ENCODE peak calls at places on chromosomes 12 and 14, in four cellular contexts. One of them, this sample, is unnamed.

GRCh38 chr14:33617154-33617553 is 333.7 kb downstream of the EGLN3 start:
- DNase-seq in psoas muscle: no peak
- DNase-seq in fibroblast of villous mesenchyme: peak; percentile 74
- DNase-seq in HepG2: no peak
- DNase-seq in this sample: peak; percentile 79

GRCh38 chr12:11228268-11228879 is 41.1 kb downstream of the PRB3 start:
- DNase-seq in fibroblast of villous mesenchyme: peak; percentile 41
- DNase-seq in psoas muscle: no peak
- DNase-seq in HepG2: peak; percentile 56
- DNase-seq in this sample: peak; percentile 50

GRCh38 chr14:23569443-23570151 is 2.0 kb upstream of the AP1G2 start:
- DNase-seq in fibroblast of villous mesenchyme: no peak
- DNase-seq in psoas muscle: no peak
- DNase-seq in HepG2: peak; percentile 84
- DNase-seq in this sample: no peak

GRCh38 chr14:75113932-75114539 is 12.8 kb downstream of the NEK9 start:
- DNase-seq in HepG2: no peak
- DNase-seq in psoas muscle: no peak
- DNase-seq in fibroblast of villous mesenchyme: no peak
- DNase-seq in this sample: no peak

GRCh38 chr14:65850429-65851145 is 438.1 kb downstream of the FUT8 start:
- DNase-seq in fibroblast of villous mesenchyme: no peak
- DNase-seq in HepG2: no peak
- DNase-seq in psoas muscle: no peak
- DNase-seq in this sample: no peak

GRCh38 chr14:77926942-77927341 is 127.0 kb downstream of the ADCK1 start:
- DNase-seq in psoas muscle: no peak
- DNase-seq in fibroblast of villous mesenchyme: no peak
- DNase-seq in HepG2: no peak
- DNase-seq in this sample: no peak

GRCh38 chr12:109428038-109428629 is 49.0 kb downstream of the KCTD10 start:
- DNase-seq in psoas muscle: peak; percentile 87
- DNase-seq in fibroblast of villous mesenchyme: peak; percentile 85
- DNase-seq in HepG2: peak; percentile 62
- DNase-seq in this sample: peak; percentile 87

GRCh38 chr12:25716842-25717241 is 163.8 kb upstream of the LMNTD1 start:
- DNase-seq in HepG2: no peak
- DNase-seq in psoas muscle: no peak
- DNase-seq in fibroblast of villous mesenchyme: no peak
- DNase-seq in this sample: no peak

GRCh38 chr12:55925870-55926737 is 1.6 kb downstream of the PYM1 start:
- DNase-seq in HepG2: no peak
- DNase-seq in psoas muscle: no peak
- DNase-seq in fibroblast of villous mesenchyme: no peak
- DNase-seq in this sample: no peak

GRCh38 chr14:76687611-76688372 is 73.5 kb upstream of the VASH1 start:
- DNase-seq in psoas muscle: no peak
- DNase-seq in fibroblast of villous mesenchyme: no peak
- DNase-seq in HepG2: peak; percentile 94
- DNase-seq in this sample: no peak

GRCh38 chr14:92646952-92647461 is 101.4 kb downstream of the LGMN start:
- DNase-seq in fibroblast of villous mesenchyme: peak; percentile 99
- DNase-seq in psoas muscle: no peak
- DNase-seq in HepG2: no peak
- DNase-seq in this sample: peak; percentile 95

GRCh38 chr12:31035226-31035625 is 38.4 kb upstream of the DDX11 start:
- DNase-seq in fibroblast of villous mesenchyme: no peak
- DNase-seq in psoas muscle: no peak
- DNase-seq in HepG2: no peak
- DNase-seq in this sample: no peak

GRCh38 chr12:5203274-5203673 is 159.6 kb downstream of the KCNA5 start:
- DNase-seq in fibroblast of villous mesenchyme: no peak
- DNase-seq in HepG2: peak; percentile 3
- DNase-seq in psoas muscle: no peak
- DNase-seq in this sample: no peak

GRCh38 chr12:87953257-87953860 is 75.8 kb downstream of the C12orf50 start:
- DNase-seq in fibroblast of villous mesenchyme: peak; percentile 37
- DNase-seq in psoas muscle: no peak
- DNase-seq in HepG2: peak; percentile 15
- DNase-seq in this sample: peak; percentile 69

GRCh38 chr12:11763760-11764520 is 114.5 kb downstream of the ETV6 start:
- DNase-seq in fibroblast of villous mesenchyme: peak; percentile 81
- DNase-seq in psoas muscle: no peak
- DNase-seq in HepG2: peak; percentile 70
- DNase-seq in this sample: peak; percentile 84

GRCh38 chr12:54215990-54216579 is 27.3 kb upstream of the SMUG1 start:
- DNase-seq in fibroblast of villous mesenchyme: no peak
- DNase-seq in HepG2: no peak
- DNase-seq in psoas muscle: no peak
- DNase-seq in this sample: no peak

GRCh38 chr12:7512528-7512927 is 9.0 kb upstream of the CD163 start:
- DNase-seq in fibroblast of villous mesenchyme: peak; percentile 90
- DNase-seq in psoas muscle: peak; percentile 29
- DNase-seq in HepG2: peak; percentile 51
- DNase-seq in this sample: peak; percentile 46

GRCh38 chr12:114963846-114964245 is 279.9 kb upstream of the TBX3 start:
- DNase-seq in fibroblast of villous mesenchyme: no peak
- DNase-seq in psoas muscle: no peak
- DNase-seq in HepG2: no peak
- DNase-seq in this sample: no peak

GRCh38 chr14:94598816-94599655 is 13.2 kb upstream of the SERPINA3 start:
- DNase-seq in fibroblast of villous mesenchyme: peak; percentile 88
- DNase-seq in HepG2: peak; percentile 100
- DNase-seq in psoas muscle: peak; percentile 81
- DNase-seq in this sample: peak; percentile 99

GRCh38 chr14:23430733-23431105 is 4.7 kb downstream of the MYH7 start:
- DNase-seq in psoas muscle: no peak
- DNase-seq in HepG2: no peak
- DNase-seq in fibroblast of villous mesenchyme: no peak
- DNase-seq in this sample: peak; percentile 8

GRCh38 chr12:20453756-20454310 is 85.5 kb downstream of the PDE3A start:
- DNase-seq in psoas muscle: no peak
- DNase-seq in fibroblast of villous mesenchyme: no peak
- DNase-seq in HepG2: no peak
- DNase-seq in this sample: no peak

GRCh38 chr14:102495482-102496330 is 13.9 kb downstream of the ANKRD9 start:
- DNase-seq in HepG2: no peak
- DNase-seq in fibroblast of villous mesenchyme: no peak
- DNase-seq in psoas muscle: peak; percentile 37
- DNase-seq in this sample: no peak

GRCh38 chr12:132569856-132570480 is 40.4 kb downstream of the LRCOL1 start:
- DNase-seq in psoas muscle: no peak
- DNase-seq in HepG2: no peak
- DNase-seq in fibroblast of villous mesenchyme: no peak
- DNase-seq in this sample: no peak

GRCh38 chr14:22003471-22003870 is 329.9 kb upstream of the OR4E1 start:
- DNase-seq in psoas muscle: no peak
- DNase-seq in fibroblast of villous mesenchyme: no peak
- DNase-seq in HepG2: no peak
- DNase-seq in this sample: no peak

GRCh38 chr12:67471810-67472209 is 176.7 kb upstream of the DYRK2 start:
- DNase-seq in fibroblast of villous mesenchyme: no peak
- DNase-seq in HepG2: no peak
- DNase-seq in psoas muscle: no peak
- DNase-seq in this sample: no peak

GRCh38 chr12:59067068-59067467 is 146.8 kb upstream of the LRIG3 start:
- DNase-seq in fibroblast of villous mesenchyme: peak; percentile 52
- DNase-seq in psoas muscle: no peak
- DNase-seq in HepG2: no peak
- DNase-seq in this sample: peak; percentile 68

GRCh38 chr14:34874386-34875030 is 652 bp downstream of the BAZ1A start:
- DNase-seq in psoas muscle: peak; percentile 70
- DNase-seq in HepG2: peak; percentile 65
- DNase-seq in fibroblast of villous mesenchyme: peak; percentile 65
- DNase-seq in this sample: peak; percentile 56

GRCh38 chr14:94754391-94754942 is 15.4 kb downstream of the GSC start:
- DNase-seq in psoas muscle: no peak
- DNase-seq in HepG2: no peak
- DNase-seq in fibroblast of villous mesenchyme: no peak
- DNase-seq in this sample: no peak

GRCh38 chr12:66947119-66947518 is 268.2 kb upstream of the GRIP1 start:
- DNase-seq in fibroblast of villous mesenchyme: no peak
- DNase-seq in HepG2: no peak
- DNase-seq in psoas muscle: no peak
- DNase-seq in this sample: no peak

GRCh38 chr12:32754101-32754500 is 1.6 kb downstream of the YARS2 start:
- DNase-seq in fibroblast of villous mesenchyme: no peak
- DNase-seq in psoas muscle: no peak
- DNase-seq in HepG2: no peak
- DNase-seq in this sample: peak; percentile 28

GRCh38 chr12:62466018-62466595 is 519 bp upstream of the MON2 start:
- DNase-seq in psoas muscle: no peak
- DNase-seq in HepG2: peak; percentile 6
- DNase-seq in fibroblast of villous mesenchyme: peak; percentile 40
- DNase-seq in this sample: peak; percentile 42

GRCh38 chr12:100058482-100059029 is 73.8 kb upstream of the ANKS1B start:
- DNase-seq in fibroblast of villous mesenchyme: peak; percentile 92
- DNase-seq in HepG2: no peak
- DNase-seq in psoas muscle: no peak
- DNase-seq in this sample: peak; percentile 91

GRCh38 chr12:14986449-14986848 is 13.6 kb downstream of the PDE6H start:
- DNase-seq in HepG2: no peak
- DNase-seq in fibroblast of villous mesenchyme: no peak
- DNase-seq in psoas muscle: no peak
- DNase-seq in this sample: no peak

GRCh38 chr14:32559595-32559994 is 230.5 kb downstream of the AKAP6 start:
- DNase-seq in fibroblast of villous mesenchyme: peak; percentile 80
- DNase-seq in HepG2: no peak
- DNase-seq in psoas muscle: no peak
- DNase-seq in this sample: peak; percentile 46

GRCh38 chr12:34142430-34142829 is 120.1 kb downstream of the ALG10 start:
- DNase-seq in psoas muscle: no peak
- DNase-seq in HepG2: no peak
- DNase-seq in fibroblast of villous mesenchyme: no peak
- DNase-seq in this sample: no peak

GRCh38 chr12:84634526-84634925 is 278.1 kb downstream of the SLC6A15 start:
- DNase-seq in HepG2: no peak
- DNase-seq in psoas muscle: no peak
- DNase-seq in fibroblast of villous mesenchyme: no peak
- DNase-seq in this sample: no peak

GRCh38 chr14:60079723-60080122 is 12.0 kb upstream of the PCNX4 start:
- DNase-seq in fibroblast of villous mesenchyme: no peak
- DNase-seq in HepG2: no peak
- DNase-seq in psoas muscle: no peak
- DNase-seq in this sample: no peak

GRCh38 chr12:63821781-63822251 is 22.7 kb upstream of the SRGAP1 start:
- DNase-seq in fibroblast of villous mesenchyme: no peak
- DNase-seq in HepG2: no peak
- DNase-seq in psoas muscle: no peak
- DNase-seq in this sample: no peak

DNA sequence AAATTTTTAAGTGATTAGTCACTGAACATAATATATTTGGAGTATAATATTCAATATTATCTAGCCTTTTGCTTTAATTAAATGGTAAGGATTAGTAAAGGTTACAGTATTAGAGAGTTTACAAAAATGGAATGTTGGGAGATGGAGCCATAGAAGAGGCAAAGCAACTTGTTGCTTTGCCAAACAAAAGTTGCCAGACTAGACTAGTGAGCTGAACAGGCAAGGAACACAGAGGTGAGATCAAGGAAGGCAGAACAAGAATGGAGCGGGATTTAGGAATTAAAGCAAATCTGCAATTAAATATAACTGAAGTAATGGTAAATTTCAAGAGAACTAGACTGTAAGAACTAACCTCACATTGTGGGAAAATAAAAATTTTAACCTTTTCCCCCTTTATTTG is 5.1 kb downstream of the ARF6 start:
- DNase-seq in HepG2: no peak
- DNase-seq in fibroblast of villous mesenchyme: no peak
- DNase-seq in psoas muscle: no peak
- DNase-seq in this sample: no peak
- H3K4me3 ChIP-seq in HepG2: no peak overlapping the region
- H3K4me3 ChIP-seq in fibroblast of villous mesenchyme: no peak overlapping the region
- H3K4me3 ChIP-seq in psoas muscle: peak overlapping the region; percentile 90
- H3K4me3 ChIP-seq in this sample: no peak overlapping the region

GRCh38 chr14:56555921-56556570 is 23.6 kb upstream of the TMEM260 start:
- DNase-seq in fibroblast of villous mesenchyme: peak; percentile 59
- DNase-seq in psoas muscle: no peak
- DNase-seq in HepG2: peak; percentile 76
- DNase-seq in this sample: peak; percentile 65
- TF ChIP-seq CTCF in fibroblast of villous mesenchyme: peak; percentile 76
- TF ChIP-seq CTCF in psoas muscle: peak; percentile 24
- TF ChIP-seq CTCF in HepG2: peak; percentile 83
- TF ChIP-seq CTCF in this sample: peak; percentile 78

GRCh38 chr12:48026081-48026827 is 22.0 kb upstream of the COL2A1 start:
- DNase-seq in psoas muscle: no peak
- DNase-seq in HepG2: no peak
- DNase-seq in fibroblast of villous mesenchyme: no peak
- DNase-seq in this sample: no peak
- H3K4me3 ChIP-seq in psoas muscle: no peak overlapping the region
- H3K4me3 ChIP-seq in HepG2: no peak overlapping the region
- H3K4me3 ChIP-seq in fibroblast of villous mesenchyme: no peak overlapping the region
- H3K4me3 ChIP-seq in this sample: no peak overlapping the region

GRCh38 chr14:86038401-86038985 is 508.5 kb downstream of the FLRT2 start:
- DNase-seq in psoas muscle: no peak
- DNase-seq in fibroblast of villous mesenchyme: peak; percentile 58
- DNase-seq in HepG2: peak; percentile 10
- DNase-seq in this sample: peak; percentile 76
- TF ChIP-seq CTCF in psoas muscle: peak; percentile 46
- TF ChIP-seq CTCF in fibroblast of villous mesenchyme: peak; percentile 79
- TF ChIP-seq CTCF in HepG2: peak; percentile 71
- TF ChIP-seq CTCF in this sample: peak; percentile 91

GRCh38 chr12:50924439-50925341 is 27.7 kb upstream of the HIGD1C start:
- DNase-seq in psoas muscle: peak; percentile 94
- DNase-seq in HepG2: peak; percentile 89
- DNase-seq in fibroblast of villous mesenchyme: peak; percentile 99
- DNase-seq in this sample: peak; percentile 98
- H3K4me3 ChIP-seq in psoas muscle: peak overlapping the region; percentile 78
- H3K4me3 ChIP-seq in HepG2: peak overlapping the region; percentile 70
- H3K4me3 ChIP-seq in fibroblast of villous mesenchyme: peak overlapping the region; percentile 94
- H3K4me3 ChIP-seq in this sample: peak overlapping the region; percentile 88

GRCh38 chr12:82686223-82687019 is at the start of gene TMTC2:
- DNase-seq in fibroblast of villous mesenchyme: peak; percentile 80
- DNase-seq in HepG2: peak; percentile 62
- DNase-seq in psoas muscle: peak; percentile 93
- DNase-seq in this sample: peak; percentile 89

GRCh38 chr12:82687020-82687951 is 580 bp downstream of the TMTC2 start:
- DNase-seq in fibroblast of villous mesenchyme: peak; percentile 18
- DNase-seq in HepG2: no peak
- DNase-seq in psoas muscle: peak; percentile 52
- DNase-seq in this sample: peak; percentile 21

GRCh38 chr12:82688619-82689018 is 1.9 kb downstream of the TMTC2 start:
- DNase-seq in psoas muscle: no peak
- DNase-seq in fibroblast of villous mesenchyme: no peak
- DNase-seq in HepG2: no peak
- DNase-seq in this sample: no peak

GRCh38 chr12:82685721-82686222 is 934 bp upstream of the TMTC2 start:
- DNase-seq in HepG2: peak; percentile 88
- DNase-seq in fibroblast of villous mesenchyme: peak; percentile 87
- DNase-seq in psoas muscle: peak; percentile 95
- DNase-seq in this sample: peak; percentile 96

GRCh38 chr12:82688035-82688501 is 1.4 kb downstream of the TMTC2 start:
- DNase-seq in HepG2: no peak
- DNase-seq in psoas muscle: no peak
- DNase-seq in fibroblast of villous mesenchyme: peak; percentile 9
- DNase-seq in this sample: peak; percentile 19
- TF ChIP-seq CTCF in HepG2: no peak
- TF ChIP-seq CTCF in psoas muscle: no peak
- TF ChIP-seq CTCF in fibroblast of villous mesenchyme: no peak
- TF ChIP-seq CTCF in this sample: peak; percentile 19

This sample was measured in fibroblast of pulmonary artery.